ENCODE peak calls at places on chromosomes 4 and X, in eight cellular contexts. D, R, H, M, N, J, I and X are unnamed samples.

GRCh38 chr4:16844796-16845586 is 53.5 kb downstream of the LDB2 start:
- DNase-seq in D (no peak), R (no peak), H (no peak), M (no peak), N (no peak), J (no peak), I (no peak), X (no peak)

GRCh38 chr4:8308144-8308543 is 38.6 kb downstream of the HTRA3 start:
- DNase-seq in D (no peak), R (no peak), H (no peak), M (no peak), N (no peak), J (no peak), I (no peak), X (no peak)

GRCh38 chr4:174789666-174790065 is 39.4 kb downstream of the GLRA3 start:
- DNase-seq in D (no peak), R (no peak), H (no peak), M (no peak), N (no peak), J (no peak), I (no peak), X (no peak)

GRCh38 chr4:40702800-40703151 is 47.0 kb upstream of the NSUN7 start:
- DNase-seq in D (no peak), R (no peak), H (no peak), M (no peak), N (no peak), J (no peak), I (no peak), X (no peak)

GRCh38 chr4:56082809-56083208 is 134.1 kb downstream of the CEP135 start:
- DNase-seq in D (no peak), R (no peak), H (no peak), M (no peak), N (no peak), J (no peak), I (no peak), X (no peak)

GRCh38 chr4:106869551-106869950 is 166.6 kb downstream of the DKK2 start:
- DNase-seq in D (no peak), R (peak; percentile 54), H (no peak), M (no peak), N (no peak), J (no peak), I (no peak), X (no peak)

GRCh38 chr4:37827802-37828321 is 1.4 kb downstream of the PGM2 start:
- DNase-seq in D (no peak), R (no peak), H (no peak), M (no peak), N (no peak), J (no peak), I (no peak), X (no peak)

GRCh38 chr4:177596035-177596434 is 153.8 kb upstream of the AGA start:
- DNase-seq in D (peak; percentile 21), R (peak; percentile 48), H (no peak), M (no peak), N (no peak), J (no peak), I (peak; percentile 23), X (peak; percentile 70)

GRCh38 chrX:76148753-76149152 is 24.1 kb upstream of the PBDC1 start:
- DNase-seq in D (no peak), R (peak; percentile 18), H (no peak), M (no peak), N (peak; percentile 41), J (peak; percentile 24), I (peak; percentile 35), X (peak; percentile 37)

GRCh38 chrX:98068210-98068609 is 1184.5 kb downstream of the RPA4 start:
- DNase-seq in D (peak; percentile 5), R (no peak), H (no peak), M (no peak), N (no peak), J (no peak), I (no peak), X (no peak)

GRCh38 chrX:57266275-57266674 is 20.2 kb upstream of the FAAH2 start:
- DNase-seq in D (no peak), R (no peak), H (no peak), M (no peak), N (no peak), J (no peak), I (no peak), X (no peak)

GRCh38 chr4:189136462-189136861 is 804.2 kb upstream of the FRG1 start:
- DNase-seq in D (no peak), R (no peak), H (no peak), M (no peak), N (no peak), J (no peak), I (no peak), X (no peak)

GRCh38 chrX:103396186-103396585 is 19.8 kb downstream of the BEX3 start:
- DNase-seq in D (no peak), R (no peak), H (no peak), M (no peak), N (no peak), J (no peak), I (no peak), X (no peak)

GRCh38 chr4:149371021-149371420 is 444.6 kb downstream of the IQCM start:
- DNase-seq in D (peak; percentile 51), R (peak; percentile 31), H (peak; percentile 0), M (peak; percentile 40), N (no peak), J (peak; percentile 34), I (no peak), X (peak; percentile 25)

GRCh38 chrX:68929332-68930150 is 100.7 kb downstream of the EFNB1 start:
- DNase-seq in D (no peak), R (no peak), H (no peak), M (no peak), N (no peak), J (no peak), I (peak; percentile 49), X (peak; percentile 77)

GRCh38 chr4:77599378-77599777 is 6.2 kb upstream of the CXCL13 start:
- DNase-seq in D (peak; percentile 46), R (peak; percentile 55), H (no peak), M (no peak), N (no peak), J (no peak), I (no peak), X (peak; percentile 16)

GRCh38 chr4:140188975-140189374 is 35.0 kb upstream of the MAML3 start:
- DNase-seq in D (no peak), R (no peak), H (no peak), M (no peak), N (no peak), J (no peak), I (peak; percentile 33), X (peak; percentile 16)

GRCh38 chrX:133661962-133662839 is 246.9 kb upstream of the GPC4 start:
- DNase-seq in D (no peak), R (no peak), H (no peak), M (no peak), N (no peak), J (no peak), I (no peak), X (no peak)

GRCh38 chr4:158710814-158711213 is 12.4 kb downstream of the PPID start:
- DNase-seq in D (no peak), R (no peak), H (no peak), M (no peak), N (no peak), J (no peak), I (no peak), X (no peak)

GRCh38 chrX:11103006-11103405 is 8.1 kb upstream of the HCCS start:
- DNase-seq in D (no peak), R (no peak), H (no peak), M (no peak), N (no peak), J (no peak), I (no peak), X (no peak)

GRCh38 chr4:151719045-151719743 is 41.6 kb downstream of the GATB start:
- DNase-seq in D (no peak), R (no peak), H (no peak), M (no peak), N (no peak), J (no peak), I (peak; percentile 32), X (no peak)

GRCh38 chrX:123740006-123740405 is 7.2 kb upstream of the THOC2 start:
- DNase-seq in D (peak; percentile 41), R (no peak), H (no peak), M (no peak), N (no peak), J (no peak), I (no peak), X (no peak)

GRCh38 chr4:3483471-3483921 is 20.4 kb downstream of the DOK7 start:
- DNase-seq in D (no peak), R (no peak), H (no peak), M (no peak), N (no peak), J (no peak), I (peak; percentile 80), X (no peak)

GRCh38 chr4:118941799-118942198 is 53.1 kb downstream of the SYNPO2 start:
- DNase-seq in D (no peak), R (peak; percentile 81), H (no peak), M (no peak), N (no peak), J (no peak), I (no peak), X (no peak)

GRCh38 chr4:6307891-6308290 is 38.2 kb downstream of the WFS1 start:
- DNase-seq in D (no peak), R (no peak), H (no peak), M (no peak), N (no peak), J (no peak), I (no peak), X (no peak)

GRCh38 chr4:6909113-6909969 is at the start of gene TBC1D14:
- DNase-seq in D (peak; percentile 96), R (peak; percentile 68), H (peak; percentile 95), M (peak; percentile 86), N (peak; percentile 79), J (peak; percentile 87), I (peak; percentile 91), X (peak; percentile 90)

GRCh38 chr4:141158219-141158618 is 24.9 kb upstream of the RNF150 start:
- DNase-seq in D (peak; percentile 20), R (peak; percentile 41), H (no peak), M (no peak), N (no peak), J (no peak), I (no peak), X (no peak)